ENCODE peak calls at places on chromosomes 4 and X, in five cellular contexts. T is mesendoderm, E is GM12865, R is esophagus muscularis mucosa, K is WERI-Rb-1. M is an unnamed sample.

GRCh38 chr4:101527186-101527585 is 179.9 kb upstream of the PPP3CA start:
- DNase-seq in T (no peak), E (peak; percentile 56), R (no peak), K (no peak), M (no peak)

GRCh38 chr4:185513489-185514181 is 21.7 kb downstream of the PDLIM3 start:
- DNase-seq in T (no peak), E (peak; percentile 56), R (no peak), K (no peak), M (peak; percentile 88)

GRCh38 chr4:137775701-137776100 is 243.4 kb upstream of the PCDH18 start:
- DNase-seq in T (no peak), E (no peak), R (no peak), K (no peak), M (no peak)

GRCh38 chrX:47316276-47317025 is 53.9 kb upstream of the ZNF157 start:
- DNase-seq in T (peak; percentile 90), E (peak; percentile 1), R (no peak), K (no peak), M (peak; percentile 40)

GRCh38 chr4:82125170-82125862 is 248.5 kb downstream of the HNRNPD start:
- DNase-seq in T (no peak), E (no peak), R (no peak), K (peak; percentile 65), M (no peak)

GRCh38 chr4:42656986-42657792 is at the start of gene ATP8A1:
- DNase-seq in T (peak; percentile 97), E (peak; percentile 96), R (peak; percentile 95), K (peak; percentile 94), M (peak; percentile 80)

GRCh38 chrX:40091691-40092421 is 5.9 kb downstream of the BCOR start:
- DNase-seq in T (peak; percentile 66), E (no peak), R (no peak), K (no peak), M (no peak)

GRCh38 chr4:98446499-98447375 is 185.6 kb downstream of the RAP1GDS1 start:
- DNase-seq in T (no peak), E (peak; percentile 83), R (peak; percentile 70), K (no peak), M (peak; percentile 95)

GRCh38 chr4:30600246-30600645 is 119.9 kb upstream of the PCDH7 start:
- DNase-seq in T (peak; percentile 94), E (no peak), R (no peak), K (no peak), M (peak; percentile 17)

GRCh38 chr4:27463816-27464215 is 603.2 kb downstream of the STIM2 start:
- DNase-seq in T (peak; percentile 58), E (no peak), R (no peak), K (no peak), M (peak; percentile 1)

GRCh38 chr4:96103086-96103485 is 263.2 kb downstream of the PDHA2 start:
- DNase-seq in T (peak; percentile 78), E (no peak), R (no peak), K (no peak), M (peak; percentile 55)

GRCh38 chr4:6316461-6317003 is 46.9 kb downstream of the WFS1 start:
- DNase-seq in T (no peak), E (no peak), R (no peak), K (no peak), M (no peak)

GRCh38 chr4:9923195-9923812 is 98.0 kb downstream of the SLC2A9 start:
- DNase-seq in T (no peak), E (no peak), R (no peak), K (no peak), M (no peak)

GRCh38 chr4:53763813-53764597 is 172.7 kb upstream of the LNX1 start:
- DNase-seq in T (peak; percentile 14), E (no peak), R (peak; percentile 91), K (no peak), M (peak; percentile 84)

GRCh38 chr4:186693159-186693815 is 30.4 kb downstream of the FAT1 start:
- DNase-seq in T (no peak), E (no peak), R (no peak), K (no peak), M (peak; percentile 94)

GRCh38 chrX:13180807-13181206 is 136.4 kb upstream of the FAM9C start:
- DNase-seq in T (no peak), E (no peak), R (no peak), K (no peak), M (peak; percentile 42)

GRCh38 chr4:55272102-55272501 is 73.9 kb upstream of the SRD5A3 start:
- DNase-seq in T (no peak), E (no peak), R (no peak), K (no peak), M (no peak)

GRCh38 chr4:127634181-127634580 is 1.4 kb downstream of the INTU start:
- DNase-seq in T (no peak), E (no peak), R (no peak), K (no peak), M (peak; percentile 86)

GRCh38 chr4:170227928-170228327 is 138.2 kb upstream of the AADAT start:
- DNase-seq in T (peak; percentile 70), E (no peak), R (no peak), K (no peak), M (no peak)

GRCh38 chr4:26176621-26177121 is 144.1 kb upstream of the RBPJ start:
- DNase-seq in T (peak; percentile 21), E (no peak), R (no peak), K (no peak), M (peak; percentile 76)

GRCh38 chr4:6710282-6710681 is 617 bp upstream of the MRFAP1L1 start:
- DNase-seq in T (no peak), E (no peak), R (no peak), K (no peak), M (no peak)

GRCh38 chrX:143664302-143664701 is 28.4 kb upstream of the SLITRK4 start:
- DNase-seq in T (peak; percentile 18), E (peak; percentile 3), R (no peak), K (no peak), M (peak; percentile 16)

GRCh38 chr4:76301068-76301774 is 5.3 kb upstream of the STBD1 start:
- DNase-seq in T (peak; percentile 19), E (peak; percentile 96), R (no peak), K (no peak), M (peak; percentile 88)

GRCh38 chr4:184267673-184268573 is 50.2 kb upstream of the ENPP6 start:
- DNase-seq in T (peak; percentile 33), E (peak; percentile 99), R (no peak), K (no peak), M (peak; percentile 94)

GRCh38 chrX:129693343-129693742 is 38.6 kb upstream of the APLN start:
- DNase-seq in T (no peak), E (no peak), R (peak; percentile 26), K (no peak), M (no peak)

GRCh38 chr4:124459922-124460301 is 252.6 kb downstream of the ANKRD50 start:
- DNase-seq in T (peak; percentile 69), E (no peak), R (no peak), K (no peak), M (peak; percentile 63)

GRCh38 chr4:38290360-38290759 is 330.2 kb downstream of the PTTG2 start:
- DNase-seq in T (no peak), E (no peak), R (no peak), K (no peak), M (peak; percentile 71)

GRCh38 chrX:47297874-47298273 is 65.1 kb downstream of the USP11 start:
- DNase-seq in T (peak; percentile 12), E (no peak), R (no peak), K (no peak), M (no peak)

GRCh38 chr4:95268819-95269565 is 279.8 kb downstream of the UNC5C start:
- DNase-seq in T (no peak), E (no peak), R (no peak), K (no peak), M (peak; percentile 46)

GRCh38 chr4:46844325-46844917 is 64.6 kb downstream of the COX7B2 start:
- DNase-seq in T (peak; percentile 57), E (peak; percentile 77), R (no peak), K (peak; percentile 52), M (peak; percentile 85)

GRCh38 chr4:117588771-117589170 is 445.5 kb upstream of the NDST3 start:
- DNase-seq in T (no peak), E (no peak), R (no peak), K (no peak), M (no peak)

GRCh38 chrX:16207631-16208030 is 40.4 kb downstream of the MAGEB17 start:
- DNase-seq in T (no peak), E (no peak), R (no peak), K (no peak), M (no peak)

GRCh38 chr4:141486375-141486997 is 149.9 kb upstream of the IL15 start:
- DNase-seq in T (no peak), E (no peak), R (no peak), K (no peak), M (peak; percentile 56)

GRCh38 chr4:108345862-108346530 is 177.3 kb upstream of the LEF1 start:
- DNase-seq in T (no peak), E (no peak), R (no peak), K (no peak), M (peak; percentile 64)

GRCh38 chr4:145583656-145584055 is 35.5 kb upstream of the MMAA start:
- DNase-seq in T (no peak), E (no peak), R (no peak), K (no peak), M (no peak)

GRCh38 chrX:13418126-13419091 is 98.6 kb upstream of the ATXN3L start:
- DNase-seq in T (peak; percentile 10), E (no peak), R (no peak), K (no peak), M (peak; percentile 26)

GRCh38 chrX:101655540-101655939 is 4.1 kb downstream of the ARMCX2 start:
- DNase-seq in T (no peak), E (no peak), R (no peak), K (no peak), M (no peak)
- H3K4me3 ChIP-seq in T (no peak overlapping the region), E (no peak overlapping the region), R (no peak overlapping the region), K (no peak overlapping the region), M (no peak overlapping the region)

DNA sequence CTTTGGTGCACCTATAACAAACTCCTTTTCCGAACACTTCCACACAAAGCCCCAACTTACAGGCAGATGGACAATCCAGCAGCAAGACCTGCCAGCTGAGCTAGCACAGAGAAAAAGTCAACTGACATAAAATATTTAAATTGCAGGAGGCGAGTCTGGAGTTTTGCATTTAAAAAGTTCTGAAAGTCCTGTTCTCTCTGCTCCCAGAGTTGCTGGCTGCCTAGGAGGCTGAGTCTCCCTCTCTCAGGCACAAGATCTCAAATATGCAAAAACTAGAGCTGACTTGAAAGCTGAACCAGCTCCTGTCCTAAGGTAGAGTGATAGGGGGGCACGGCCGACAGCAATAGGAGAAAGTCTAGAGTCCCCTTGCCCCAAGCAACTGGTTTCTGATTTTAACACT is 1.1 kb downstream of the LDB2 start:
- DNase-seq in T (peak; percentile 58), E (no peak), R (no peak), K (no peak), M (peak; percentile 50)
- H3K4me3 ChIP-seq in T (peak overlapping the region; percentile 93), E (peak overlapping the region; percentile 28), R (peak overlapping the region; percentile 55), K (no peak overlapping the region), M (peak overlapping the region; percentile 59)

GRCh38 chr4:48832571-48832970 is 1.7 kb downstream of the OCIAD1 start:
- DNase-seq in T (peak; percentile 11), E (no peak), R (no peak), K (no peak), M (no peak)
- H3K4me3 ChIP-seq in T (no peak overlapping the region), E (peak overlapping the region; percentile 78), R (peak overlapping the region; percentile 96), K (no peak overlapping the region), M (no peak overlapping the region)

DNA sequence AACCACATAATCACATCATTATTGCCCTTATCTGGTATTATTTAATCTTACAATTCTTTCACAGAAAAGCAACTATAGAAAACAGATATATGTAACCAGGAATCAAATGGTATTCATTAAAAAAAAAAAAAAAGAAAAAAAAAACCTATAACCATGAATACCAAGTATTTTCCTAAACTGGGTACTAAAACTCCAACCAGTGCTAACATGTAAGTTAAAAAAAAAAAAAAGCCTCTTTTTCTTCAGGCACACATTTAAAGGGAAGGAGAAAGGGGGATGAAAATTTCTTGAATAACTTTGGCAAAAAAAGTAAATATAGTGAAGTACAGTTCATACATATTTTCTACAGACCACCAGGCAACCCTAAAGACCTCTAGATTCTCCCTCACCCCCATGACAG is 2.1 kb downstream of the PPAT start:
- DNase-seq in T (no peak), E (no peak), R (no peak), K (no peak), M (no peak)
- H3K4me3 ChIP-seq in T (no peak overlapping the region), E (peak overlapping the region; percentile 99), R (no peak overlapping the region), K (no peak overlapping the region), M (no peak overlapping the region)

M was measured in choroid plexus epithelial cell.